ENCODE peak calls at places on chromosome 1, in seven cellular contexts. F is esophagus squamous epithelium, Y is H1, B is GM12891, X is sigmoid colon, G is spleen, D is endothelial cell of umbilical vein. K is an unnamed sample.

GRCh38 chr1:233982827-233983518 is 78.5 kb downstream of the SLC35F3 start:
- DNase-seq in F (no peak), D (no peak), Y (no peak), X (no peak), G (no peak), B (no peak), K (no peak)

GRCh38 chr1:115665319-115665718 is 23.5 kb downstream of the VANGL1 start:
- DNase-seq in F (no peak), B (no peak), G (no peak), D (no peak), Y (no peak), X (no peak), K (no peak)

GRCh38 chr1:104648269-104648691 is 898.6 kb downstream of the AMY1C start:
- DNase-seq in B (peak), F (no peak), Y (no peak), G (no peak), D (no peak), X (no peak), K (peak)

GRCh38 chr1:244712669-244713068 is 59.7 kb downstream of the DESI2 start:
- DNase-seq in F (no peak), B (no peak), G (no peak), Y (no peak), D (no peak), X (no peak), K (no peak)

GRCh38 chr1:150516050-150516591 is 569 bp downstream of the FALEC start:
- DNase-seq in B (no peak), G (peak), X (no peak), F (no peak), D (peak), Y (no peak), K (peak)

GRCh38 chr1:29264773-29265389 is 28.6 kb downstream of the PTPRU start:
- DNase-seq in G (no peak), D (no peak), X (no peak), F (no peak), B (no peak), Y (no peak), K (no peak)

GRCh38 chr1:174114788-174115448 is 44.4 kb upstream of the RABGAP1L start:
- DNase-seq in G (no peak), B (no peak), F (no peak), X (no peak), D (peak), Y (peak), K (peak)

GRCh38 chr1:161139765-161140164 is 7.3 kb upstream of the DEDD start:
- DNase-seq in F (no peak), Y (no peak), G (no peak), B (no peak), D (peak), X (no peak), K (peak)

GRCh38 chr1:97759078-97759477 is 161.8 kb downstream of the DPYD start:
- DNase-seq in Y (no peak), G (no peak), D (no peak), F (no peak), B (no peak), X (no peak), K (no peak)

GRCh38 chr1:154295408-154296235 is 23.2 kb downstream of the HAX1 start:
- DNase-seq in G (no peak), B (no peak), F (no peak), Y (no peak), X (no peak), D (no peak), K (peak)

GRCh38 chr1:95041491-95042165 is 31.1 kb downstream of the ALG14 start:
- DNase-seq in X (peak), F (no peak), G (no peak), D (peak), Y (no peak), B (peak), K (peak)

GRCh38 chr1:28580706-28581530 is 11.1 kb upstream of the RAB42 start:
- DNase-seq in G (peak), X (no peak), F (no peak), D (peak), Y (no peak), B (no peak), K (no peak)

GRCh38 chr1:76511226-76511625 is 356.1 kb upstream of the ST6GALNAC5 start:
- DNase-seq in G (no peak), D (no peak), F (no peak), Y (peak), X (no peak), B (no peak), K (no peak)

GRCh38 chr1:112557385-112557784 is 48.6 kb downstream of the WNT2B start:
- DNase-seq in F (no peak), X (no peak), D (no peak), G (no peak), B (no peak), Y (no peak), K (no peak)

GRCh38 chr1:195714248-195714647 is 894.0 kb downstream of the KCNT2 start:
- DNase-seq in Y (no peak), F (no peak), B (no peak), X (no peak), D (no peak), G (no peak), K (no peak)

DNA sequence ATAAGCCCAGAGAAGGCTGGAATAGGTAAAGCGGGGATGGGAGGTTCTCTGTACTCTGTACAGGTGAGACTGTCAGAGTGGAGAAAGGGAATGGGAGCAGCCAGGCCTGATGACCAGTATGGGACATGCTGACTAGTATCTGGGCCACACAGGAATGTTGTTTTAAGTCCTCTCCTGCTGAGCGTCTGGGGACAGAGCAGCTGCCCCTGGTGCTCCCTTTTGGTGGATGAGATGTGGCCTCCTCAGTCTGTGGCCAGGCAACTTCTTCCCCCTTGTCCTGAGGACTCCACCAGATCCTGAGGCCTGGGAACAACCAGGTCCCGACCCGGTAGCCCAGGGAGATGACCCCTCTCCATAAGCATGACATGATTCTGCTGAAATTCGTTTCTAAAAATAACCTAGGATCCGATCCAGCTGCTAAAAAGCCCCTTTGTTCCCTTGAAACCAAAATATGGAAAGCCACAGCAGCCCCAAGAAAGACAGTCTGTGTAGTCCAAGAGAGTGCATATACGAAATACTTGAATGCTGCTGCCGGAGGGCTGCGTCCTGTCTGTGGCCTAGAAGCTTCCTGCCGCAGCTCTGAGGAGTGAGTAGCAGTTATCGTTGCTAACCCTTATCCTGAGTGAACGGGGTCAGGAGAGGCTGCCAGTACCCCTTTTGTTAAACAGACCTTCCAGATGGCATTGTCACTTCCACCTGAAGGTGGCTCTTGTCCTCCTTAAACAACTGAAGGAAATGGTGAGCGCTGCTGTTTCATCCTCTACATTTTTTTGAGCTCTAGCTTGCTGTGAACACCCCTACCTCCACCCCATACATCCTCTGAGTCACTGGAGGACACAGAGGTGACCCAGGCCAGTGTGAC is 47.1 kb downstream of the ATP2B4 start:
- DNase-seq in B (peak), X (peak), G (peak), D (peak), F (no peak), Y (no peak), K (peak)
- TF ChIP-seq POLR2A in B (no peak), X (no peak), G (no peak), D (no peak), F (no peak), Y (no peak), K (peak)

DNA sequence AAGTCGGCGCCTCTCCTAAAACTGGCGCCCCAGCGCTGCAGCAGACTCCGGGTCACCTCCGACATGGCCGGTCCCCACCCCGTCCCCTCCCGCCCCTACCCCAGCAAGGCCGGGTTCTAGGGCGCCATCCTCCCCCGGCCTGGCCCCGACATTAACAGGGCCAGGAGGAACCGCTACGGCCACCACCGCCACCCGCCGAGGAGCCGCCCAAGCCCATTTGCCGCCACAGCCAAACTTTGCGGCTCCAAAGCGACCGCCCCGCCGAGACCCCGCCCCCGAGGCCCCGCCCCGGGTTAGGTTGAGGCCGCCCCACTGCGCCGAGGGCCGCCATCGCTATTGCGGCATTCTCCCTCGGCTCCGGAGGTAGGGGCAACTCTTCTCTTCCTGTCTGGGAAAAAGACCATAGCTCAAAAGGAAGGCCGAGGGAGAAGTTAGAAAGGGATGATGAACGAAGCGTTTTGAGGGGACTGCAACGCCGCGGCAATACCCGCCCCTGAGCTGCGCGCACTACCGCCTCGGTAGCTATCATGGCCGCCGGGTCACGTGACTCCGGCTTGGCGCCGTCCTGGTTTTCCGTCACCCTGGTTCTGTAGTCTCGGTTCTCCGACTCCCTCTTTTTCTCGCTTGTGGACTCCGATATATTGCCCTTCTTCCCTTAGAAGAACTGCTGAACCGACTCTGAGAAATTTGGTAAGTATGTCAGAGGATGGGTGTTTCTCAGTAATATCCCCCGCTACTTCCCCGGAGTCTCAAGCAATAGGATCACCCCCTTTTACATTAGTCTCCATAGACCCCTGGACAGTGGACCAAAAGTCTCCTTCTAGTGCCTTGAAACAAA is at the start of the genes AIDA and BROX:
- DNase-seq in X (peak), D (peak), G (peak), F (peak), Y (peak), B (peak), K (peak)
- TF ChIP-seq POLR2A in X (peak), D (no peak), G (no peak), F (no peak), Y (no peak), B (peak), K (no peak)

GRCh38 chr1:3074297-3074741 is 5.3 kb downstream of the PRDM16 start:
- DNase-seq in Y (peak), B (no peak), G (no peak), F (no peak), X (no peak), D (no peak), K (peak)
- TF ChIP-seq POLR2A in Y (no peak), B (no peak), G (no peak), F (no peak), X (no peak), D (no peak), K (no peak)

DNA sequence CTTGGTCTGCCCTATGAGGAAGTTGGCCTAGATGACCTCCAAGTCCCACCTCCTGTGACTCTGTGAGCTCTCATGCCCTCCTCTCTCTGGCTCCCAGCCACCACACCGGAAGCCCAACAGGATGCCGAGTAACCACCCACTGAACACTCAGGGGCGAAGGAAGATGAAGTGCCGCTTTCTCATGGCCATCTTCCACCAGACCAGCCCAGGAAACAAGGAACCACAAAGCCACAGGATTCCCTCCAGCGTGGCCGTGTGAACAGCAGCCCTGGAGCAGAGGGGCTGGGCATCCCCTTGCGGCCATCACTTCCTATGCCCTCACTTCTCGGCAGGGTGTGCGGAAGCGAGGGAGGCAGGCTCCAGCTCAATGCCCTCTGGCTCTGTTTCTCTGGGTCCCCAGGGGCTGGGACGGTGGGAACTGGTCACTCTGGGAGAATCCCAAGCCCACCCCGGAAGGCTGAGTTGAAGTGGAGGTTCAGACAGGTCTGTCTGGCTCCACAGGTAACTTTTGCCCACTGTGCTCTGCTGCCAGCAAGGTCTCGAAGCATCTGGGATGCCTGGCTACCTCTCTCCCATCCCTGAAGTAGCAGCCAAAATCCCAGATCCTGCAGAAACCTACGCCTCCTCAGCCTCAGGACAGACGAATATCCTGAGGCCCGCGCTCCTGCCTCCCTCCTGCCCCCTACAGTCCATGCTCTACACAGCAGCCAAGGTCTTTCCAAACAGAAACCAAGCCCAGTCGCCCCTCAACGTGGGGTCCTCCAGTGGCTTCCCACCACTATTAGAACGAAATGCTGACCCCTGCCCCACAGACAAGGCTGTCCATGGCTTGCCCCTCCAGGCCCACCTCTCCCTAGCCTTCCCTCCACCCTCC is 44.2 kb upstream of the ECE1 start:
- DNase-seq in D (peak), Y (peak), B (peak), F (peak), X (peak), G (peak), K (no peak)
- TF ChIP-seq POLR2A in D (peak), Y (no peak), B (no peak), F (no peak), X (no peak), G (no peak), K (peak)

DNA sequence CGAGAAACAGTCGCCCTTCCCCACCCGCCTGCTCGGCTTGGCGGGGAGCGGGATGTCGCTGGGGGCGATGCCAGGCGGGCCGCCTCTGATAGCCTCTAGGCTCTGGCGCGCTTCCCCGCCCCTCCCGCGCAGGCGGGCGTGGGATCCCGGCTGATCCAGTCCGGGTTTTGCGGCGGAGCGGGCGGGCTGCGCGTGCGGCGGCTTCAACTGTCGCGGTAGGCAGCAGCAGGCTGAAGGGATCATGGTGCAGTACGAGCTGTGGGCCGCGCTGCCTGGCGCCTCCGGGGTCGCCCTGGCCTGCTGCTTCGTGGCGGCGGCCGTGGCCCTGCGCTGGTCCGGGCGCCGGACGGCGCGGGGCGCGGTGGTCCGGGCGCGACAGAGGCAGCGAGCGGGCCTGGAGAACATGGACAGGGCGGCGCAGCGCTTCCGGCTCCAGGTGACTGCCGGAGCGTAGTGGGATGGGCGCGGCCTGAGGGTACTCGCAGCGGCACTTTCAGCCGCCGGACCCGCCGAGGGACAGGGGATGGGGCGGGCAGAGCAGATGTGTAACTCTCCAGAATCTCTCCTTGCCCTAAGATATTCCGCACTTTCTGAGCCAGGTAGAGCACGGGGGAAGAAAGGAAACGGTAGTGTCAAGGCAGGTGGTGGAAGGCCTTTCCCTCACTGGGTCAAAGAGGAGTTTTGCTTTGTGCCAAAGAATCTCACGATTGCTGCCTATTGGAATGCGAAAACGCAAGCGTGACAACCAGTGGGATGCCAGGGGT is at the start of gene FAAH:
- DNase-seq in B (no peak), D (no peak), F (no peak), G (peak), Y (peak), X (peak), K (peak)
- TF ChIP-seq POLR2A in B (no peak), D (no peak), F (no peak), G (no peak), Y (no peak), X (no peak), K (no peak)

DNA sequence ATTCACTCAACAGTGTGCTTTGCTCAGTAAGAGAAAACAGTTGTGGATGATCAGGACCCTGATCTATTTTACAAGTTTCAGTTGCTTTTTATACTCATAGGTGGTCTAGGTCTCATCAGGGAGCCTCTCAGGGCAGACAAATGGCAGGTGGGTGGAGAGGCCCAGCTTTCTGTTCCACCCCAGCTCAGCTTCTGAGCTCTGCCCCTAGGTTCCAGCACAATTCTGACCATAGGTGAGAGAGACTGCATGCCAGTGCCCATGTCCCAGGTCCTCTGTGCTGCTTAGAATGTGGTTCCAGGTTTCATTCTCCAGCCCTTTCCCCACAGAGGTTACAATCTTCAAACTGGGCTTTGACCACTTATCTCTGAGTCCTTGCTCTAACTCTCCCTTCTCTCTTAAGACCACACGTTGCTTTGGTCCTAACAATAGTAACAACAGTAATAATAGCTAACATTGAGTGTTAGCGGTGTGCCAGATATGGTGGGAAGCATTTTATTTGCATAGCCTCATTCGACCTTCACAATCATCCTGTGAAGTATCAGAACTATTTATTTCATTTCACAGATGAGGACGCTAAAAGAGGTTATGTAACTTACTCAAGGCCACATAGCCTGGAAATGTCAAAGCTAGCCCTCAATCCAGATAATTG is 19.6 kb upstream of the DUSP10 start:
- DNase-seq in B (no peak), Y (no peak), F (no peak), X (no peak), G (no peak), D (no peak), K (no peak)
- TF ChIP-seq POLR2A in B (no peak), Y (no peak), F (no peak), X (no peak), G (no peak), D (no peak), K (no peak)

K was measured in erythroblast.